ENCODE peak calls at places on chromosomes 4 and X, in seven cellular contexts. W is esophagus squamous epithelium, O is tibial artery, C is brain microvascular endothelial cell, K is dorsolateral prefrontal cortex, P is PC-3, U is fibroblast of lung. Y is an unnamed sample.

GRCh38 chr4:85747871-85748491 is 273.0 kb downstream of the ARHGAP24 start:
- DNase-seq in C (peak), U (peak), O (no peak), K (peak), W (peak), P (peak), Y (no peak)

GRCh38 chrX:41389311-41389888 is 55.4 kb downstream of the DDX3X start:
- DNase-seq in C (no peak), O (no peak), P (no peak), K (no peak), W (no peak), U (no peak), Y (no peak)

GRCh38 chr4:6641971-6642320 is 1.5 kb downstream of the MRFAP1 start:
- DNase-seq in U (no peak), W (no peak), O (no peak), C (peak), K (no peak), P (no peak), Y (no peak)

GRCh38 chr4:48780867-48781219 is 764 bp upstream of the FRYL start:
- DNase-seq in P (no peak), O (no peak), U (peak), C (peak), K (no peak), W (no peak), Y (no peak)

GRCh38 chr4:184309241-184310170 is 91.8 kb upstream of the ENPP6 start:
- DNase-seq in O (no peak), K (no peak), P (no peak), C (no peak), W (no peak), U (no peak), Y (no peak)

GRCh38 chrX:72243472-72243871 is 4.6 kb upstream of the ERCC6L start:
- DNase-seq in W (no peak), P (peak), U (peak), K (no peak), O (no peak), C (peak), Y (no peak)

GRCh38 chrX:148500428-148501120 is at the start of gene AFF2:
- DNase-seq in O (no peak), W (no peak), P (no peak), C (peak), K (peak), U (peak), Y (no peak)

GRCh38 chr4:186172551-186172950 is 18.8 kb upstream of the CYP4V2 start:
- DNase-seq in U (no peak), K (no peak), W (no peak), O (no peak), P (no peak), C (no peak), Y (no peak)

GRCh38 chrX:33307954-33308353 is 96.6 kb upstream of the DMD start:
- DNase-seq in K (no peak), O (no peak), P (peak), C (peak), U (peak), W (no peak), Y (no peak)

GRCh38 chr4:141102367-141102766 is 30.9 kb downstream of the RNF150 start:
- DNase-seq in U (peak), O (no peak), K (no peak), W (no peak), C (peak), P (peak), Y (no peak)

GRCh38 chrX:74325130-74326059 is 21.4 kb downstream of the ZCCHC13 start:
- DNase-seq in U (no peak), K (no peak), O (no peak), C (no peak), W (no peak), P (no peak), Y (no peak)

GRCh38 chr4:65671402-65671801 is 1.1 kb upstream of the EPHA5 start:
- DNase-seq in U (no peak), P (peak), W (no peak), K (no peak), C (no peak), O (no peak), Y (no peak)

GRCh38 chr4:128600996-128601857 is 208.3 kb upstream of the JADE1 start:
- DNase-seq in O (peak), K (peak), W (no peak), P (peak), U (peak), C (peak), Y (no peak)

GRCh38 chr4:77619408-77619807 is 13.8 kb downstream of the CXCL13 start:
- DNase-seq in C (no peak), P (no peak), K (no peak), U (no peak), W (no peak), O (no peak), Y (no peak)

GRCh38 chr4:117965608-117966007 is 68.7 kb upstream of the NDST3 start:
- DNase-seq in C (no peak), O (no peak), W (no peak), P (no peak), U (no peak), K (peak), Y (no peak)

GRCh38 chr4:80587861-80588385 is 252.4 kb downstream of the CFAP299 start:
- DNase-seq in O (no peak), K (no peak), P (no peak), U (no peak), W (no peak), C (no peak), Y (no peak)

GRCh38 chrX:42143866-42144592 is 220.7 kb upstream of the CASK start:
- DNase-seq in U (no peak), W (no peak), K (no peak), P (peak), O (no peak), C (no peak), Y (no peak)

GRCh38 chrX:139759637-139760036 is 51.7 kb upstream of the MCF2 start:
- DNase-seq in P (peak), O (no peak), W (no peak), U (peak), C (peak), K (no peak), Y (no peak)

GRCh38 chr4:139540637-139541036 is 15.4 kb downstream of the SETD7 start:
- DNase-seq in W (no peak), K (no peak), P (no peak), C (no peak), U (no peak), O (no peak), Y (no peak)

GRCh38 chr4:40923326-40924095 is 173.8 kb downstream of the NSUN7 start:
- DNase-seq in K (peak), U (no peak), P (no peak), C (no peak), W (no peak), O (peak), Y (no peak)

GRCh38 chr4:55733874-55734437 is 85.6 kb upstream of the EXOC1L start:
- DNase-seq in U (peak), C (peak), P (peak), K (no peak), O (no peak), W (no peak), Y (no peak)

GRCh38 chr4:19844436-19844835 is 407.3 kb upstream of the SLIT2 start:
- DNase-seq in K (no peak), W (no peak), C (peak), O (no peak), U (peak), P (no peak), Y (no peak)

GRCh38 chr4:183757105-183757504 is 98.0 kb downstream of the TRAPPC11 start:
- DNase-seq in C (no peak), K (no peak), P (peak), U (no peak), W (no peak), O (no peak), Y (no peak)

GRCh38 chr4:73021634-73022033 is 47.9 kb downstream of the COX18 start:
- DNase-seq in U (peak), K (no peak), C (peak), P (peak), O (no peak), W (no peak), Y (no peak)

GRCh38 chrX:47573334-47574095 is 8.7 kb upstream of the TIMP1 start:
- DNase-seq in P (peak), C (no peak), K (no peak), O (no peak), W (no peak), U (peak), Y (no peak)

GRCh38 chrX:38811515-38812239 is 10.4 kb downstream of the MID1IP1 start:
- DNase-seq in O (no peak), U (no peak), K (no peak), P (no peak), W (no peak), C (peak), Y (no peak)

GRCh38 chr4:147362868-147363440 is 117.9 kb upstream of the EDNRA start:
- DNase-seq in U (peak), K (no peak), W (no peak), O (peak), P (peak), C (peak), Y (no peak)

GRCh38 chrX:81201692-81202412 is at the start of the genes HMGN5 and SH3BGRL:
- DNase-seq in U (peak), O (peak), C (peak), P (peak), K (peak), W (peak), Y (peak)

GRCh38 chr4:131339137-131339536 is 1810.0 kb upstream of the PCDH10 start:
- DNase-seq in W (no peak), C (no peak), K (no peak), P (no peak), U (no peak), O (no peak), Y (no peak)

GRCh38 chrX:97931586-97931985 is 1047.9 kb downstream of the RPA4 start:
- DNase-seq in O (no peak), W (no peak), C (no peak), K (no peak), P (no peak), U (no peak), Y (no peak)

GRCh38 chrX:12890467-12890866 is 16.0 kb upstream of the TLR8 start:
- DNase-seq in O (no peak), U (no peak), C (no peak), K (no peak), P (no peak), W (no peak), Y (no peak)

GRCh38 chrX:10076765-10077164 is 80.0 kb upstream of the CLCN4 start:
- DNase-seq in O (no peak), W (no peak), P (no peak), U (no peak), K (no peak), C (no peak), Y (no peak)

GRCh38 chr4:4989083-4989622 is 30.1 kb downstream of the CYTL1 start:
- DNase-seq in C (no peak), K (no peak), P (no peak), U (no peak), O (no peak), W (no peak), Y (no peak)

GRCh38 chr4:158540125-158540907 is 18.6 kb downstream of the RXFP1 start:
- DNase-seq in W (no peak), K (no peak), U (no peak), O (no peak), P (peak), C (no peak), Y (no peak)

GRCh38 chr4:108210989-108211725 is 42.4 kb upstream of the LEF1 start:
- DNase-seq in O (no peak), U (no peak), P (peak), W (no peak), K (no peak), C (no peak), Y (no peak)

GRCh38 chr4:98938386-98938785 is 9.5 kb upstream of the EIF4E start:
- DNase-seq in U (peak), O (no peak), P (peak), K (no peak), C (peak), W (no peak), Y (no peak)

GRCh38 chr4:128161138-128161537 is 100.0 kb downstream of the LARP1B start:
- DNase-seq in W (no peak), U (no peak), K (no peak), C (no peak), P (no peak), O (no peak), Y (no peak)

DNA sequence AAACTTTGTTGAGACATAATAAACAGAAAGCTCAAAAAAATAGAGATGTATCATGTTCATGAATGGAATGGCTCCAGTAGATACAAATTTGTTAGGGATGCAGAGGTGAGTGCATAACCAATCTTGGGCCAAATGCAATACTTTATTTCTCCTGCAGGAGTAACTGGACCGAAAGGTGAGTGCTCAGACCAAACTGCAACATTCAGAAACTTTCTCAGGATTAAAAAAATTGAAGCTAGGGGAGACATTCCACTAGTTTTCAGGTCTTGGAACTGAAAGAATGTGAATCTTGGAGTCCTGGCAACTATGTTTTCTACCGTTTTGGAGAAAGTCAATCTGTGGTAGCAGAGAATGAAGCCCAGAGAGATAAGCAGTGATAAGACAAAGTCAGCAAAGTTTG is 21.2 kb upstream of the LCORL start:
- DNase-seq in P (peak), O (no peak), W (no peak), U (no peak), K (no peak), C (no peak), Y (no peak)
- TF ChIP-seq CTCF in P (peak), O (no peak), W (peak), U (peak), K (no peak), C (peak), Y (no peak)

GRCh38 chr4:133190098-133190497 is 41.0 kb downstream of the PCDH10 start:
- DNase-seq in O (no peak), P (peak), K (no peak), W (no peak), U (peak), C (no peak), Y (no peak)

GRCh38 chr4:133186210-133186609 is 37.1 kb downstream of the PCDH10 start:
- DNase-seq in O (no peak), U (no peak), K (no peak), W (no peak), P (peak), C (no peak), Y (no peak)

GRCh38 chr4:133188433-133189175 is 39.5 kb downstream of the PCDH10 start:
- DNase-seq in P (no peak), W (no peak), C (no peak), O (no peak), U (no peak), K (no peak), Y (no peak)

GRCh38 chr4:133186845-133187244 is 37.8 kb downstream of the PCDH10 start:
- DNase-seq in O (no peak), K (no peak), P (peak), W (no peak), U (no peak), C (peak), Y (no peak)
- H3K4me3 ChIP-seq in O (no peak), K (no peak), P (no peak), W (no peak), U (no peak), C (no peak), Y (no peak)

DNA sequence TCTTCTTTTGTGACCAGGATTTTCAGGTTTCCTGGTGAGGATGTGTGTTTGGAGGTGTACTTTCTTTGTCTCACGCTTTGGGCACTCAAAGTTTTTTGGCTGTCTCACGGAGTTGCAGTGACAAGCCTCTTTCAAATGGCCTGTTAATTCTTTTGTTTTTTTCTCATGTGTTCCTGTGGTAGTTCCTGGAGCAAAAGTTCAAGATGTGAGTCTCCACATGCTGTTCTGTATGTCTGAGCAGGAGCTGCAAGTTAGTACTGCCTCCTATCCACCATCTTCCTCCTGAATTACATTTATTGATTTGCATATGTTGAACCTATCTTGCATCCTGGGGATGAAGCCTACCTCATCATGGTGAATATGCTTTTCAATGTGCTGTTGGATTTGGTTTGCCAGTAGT is 118.5 kb downstream of the VSIG4 start:
- DNase-seq in P (no peak), C (no peak), W (no peak), K (no peak), O (no peak), U (no peak), Y (no peak)
- H3K27ac ChIP-seq in P (no peak), C (no peak), W (peak), K (no peak), O (no peak), U (no peak), Y (no peak)

GRCh38 chr4:163680390-163681098 is 186.1 kb downstream of the TMA16 start:
- DNase-seq in K (no peak), W (no peak), U (no peak), P (peak), C (no peak), O (no peak), Y (no peak)

GRCh38 chr4:163679189-163679588 is 184.7 kb downstream of the TMA16 start:
- DNase-seq in K (no peak), W (no peak), U (peak), P (peak), O (no peak), C (peak), Y (no peak)

GRCh38 chr4:163681208-163681821 is 186.8 kb downstream of the TMA16 start:
- DNase-seq in K (no peak), P (peak), W (no peak), C (no peak), U (peak), O (no peak), Y (no peak)
- TF ChIP-seq CTCF in K (peak), P (peak), W (peak), C (peak), U (peak), O (peak), Y (no peak)

GRCh38 chrX:115894087-115894486 is 276.5 kb upstream of the AGTR2 start:
- DNase-seq in P (peak), C (peak), K (peak), O (no peak), W (no peak), U (no peak), Y (no peak)
- H3K4me3 ChIP-seq in P (no peak), C (no peak), K (peak), O (no peak), W (no peak), U (no peak), Y (no peak)

DNA sequence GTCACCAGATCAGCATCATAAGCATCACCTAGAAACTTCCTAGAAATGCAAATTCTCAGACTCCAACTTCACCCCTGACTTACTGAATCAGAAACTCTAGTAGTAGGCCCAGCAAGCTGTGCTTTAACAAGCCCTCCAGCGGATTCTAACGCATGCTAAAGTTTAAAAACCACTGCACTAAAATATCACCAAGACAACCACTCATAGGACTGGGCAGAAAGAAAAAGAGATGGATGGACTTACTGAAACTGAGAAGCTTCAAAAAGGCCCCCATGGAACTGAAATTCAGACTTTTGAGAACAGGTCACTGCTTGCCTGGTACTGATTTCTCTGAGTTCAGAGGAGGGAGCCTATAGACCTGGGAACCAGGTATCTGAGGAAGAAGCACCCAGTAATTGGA is 40.1 kb downstream of the FAM241A start:
- DNase-seq in U (no peak), W (no peak), K (no peak), O (no peak), P (no peak), C (no peak), Y (no peak)
- H3K27ac ChIP-seq in U (no peak), W (no peak), K (no peak), O (no peak), P (no peak), C (no peak), Y (no peak)

Y was measured in coronary artery.